ENCODE peak calls at places on chromosomes 12 and 14, in six cellular contexts. T is GM23338, W is K562, G is GM12878, P is WTC11, I is HepG2. C is an unnamed sample.

GRCh38 chr12:34106172-34106571 is 83.9 kb downstream of the ALG10 start:
- DNase-seq in I (no peak), W (no peak), G (no peak), T (no peak), P (no peak), C (no peak)

GRCh38 chr12:46159239-46159901 is 109.5 kb downstream of the SLC38A1 start:
- DNase-seq in T (no peak), P (no peak), G (no peak), I (no peak), W (no peak), C (no peak)

GRCh38 chr14:61147369-61147897 is 133.7 kb downstream of the TMEM30B start:
- DNase-seq in P (no peak), T (no peak), G (no peak), I (no peak), W (no peak), C (no peak)

GRCh38 chr12:26271889-26272492 is 76.6 kb downstream of the SSPN start:
- DNase-seq in W (no peak), P (no peak), T (no peak), I (no peak), G (peak), C (no peak)

GRCh38 chr12:10718279-10718821 is 4.8 kb downstream of the YBX3 start:
- DNase-seq in T (peak), P (no peak), I (no peak), G (no peak), W (no peak), C (no peak)

GRCh38 chr12:47954058-47954457 is 9.3 kb upstream of the TMEM106C start:
- DNase-seq in T (no peak), P (no peak), G (no peak), I (no peak), W (no peak), C (no peak)

GRCh38 chr14:91996951-91997371 is 42.9 kb downstream of the TRIP11 start:
- DNase-seq in T (peak), G (no peak), I (peak), P (no peak), W (peak), C (no peak)

GRCh38 chr14:101557811-101558738 is 3.2 kb upstream of the DIO3 start:
- DNase-seq in T (peak), P (peak), G (no peak), I (peak), W (no peak), C (no peak)

GRCh38 chr12:27549231-27549800 is 25.3 kb downstream of the PPFIBP1 start:
- DNase-seq in T (no peak), G (no peak), I (peak), P (no peak), W (no peak), C (no peak)

GRCh38 chr12:15978431-15978950 is 67.4 kb downstream of the DERA start:
- DNase-seq in T (no peak), W (no peak), P (no peak), G (no peak), I (no peak), C (no peak)

GRCh38 chr12:50112456-50113218 is 601 bp downstream of the COX14 start:
- DNase-seq in W (peak), T (no peak), I (peak), P (no peak), G (no peak), C (no peak)

GRCh38 chr14:79332504-79333197 is 878.7 kb downstream of the DIO2 start:
- DNase-seq in P (peak), T (peak), I (no peak), W (no peak), G (no peak), C (no peak)
- TF ChIP-seq CREB1 in P (no peak), T (no peak), I (no peak), W (no peak), G (no peak), C (no peak)

GRCh38 chr12:55729592-55730446 is 1.0 kb upstream of the CD63 start:
- DNase-seq in P (peak), W (peak), I (peak), T (peak), G (no peak), C (no peak)
- TF ChIP-seq CTCF in P (no peak), W (no peak), I (no peak), T (no peak), G (no peak), C (no peak)

DNA sequence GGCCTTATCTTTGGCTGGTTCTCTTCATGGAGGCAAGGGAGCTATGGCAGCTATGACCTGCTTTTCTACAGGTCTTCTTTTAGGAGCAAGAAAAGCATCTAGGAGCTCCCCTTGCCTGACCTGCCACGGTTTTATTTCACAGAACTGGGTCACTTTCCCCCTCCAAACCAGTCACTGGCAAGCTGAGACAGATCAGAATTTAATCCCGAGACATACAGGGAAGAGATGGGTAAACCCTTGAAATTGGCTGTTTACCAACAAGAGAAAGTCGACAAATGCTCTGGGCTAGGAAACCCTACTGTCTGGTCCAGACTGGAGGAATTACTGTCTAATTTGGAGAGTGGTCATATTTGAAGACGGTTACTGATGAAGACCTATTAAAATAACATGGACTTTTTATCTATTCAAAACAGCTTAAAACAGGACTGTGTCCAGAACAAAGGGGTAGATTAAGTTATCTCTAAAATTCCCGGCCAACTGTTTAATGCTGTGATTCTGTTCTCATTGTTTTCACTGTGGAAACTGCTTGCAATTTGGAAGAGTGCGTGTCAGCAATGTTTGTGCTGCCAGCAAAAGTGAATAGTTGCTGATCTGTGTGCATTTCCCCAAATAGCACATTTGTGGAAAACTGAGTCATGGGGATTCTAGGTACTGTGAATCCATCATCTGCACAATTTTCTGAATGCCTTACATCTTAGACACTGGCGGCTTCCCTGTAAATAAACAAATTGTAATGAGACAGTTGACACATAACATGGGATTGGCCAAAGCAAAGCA is 73.4 kb upstream of the EEA1 start:
- DNase-seq in I (no peak), W (no peak), G (no peak), T (no peak), P (no peak), C (no peak)
- TF ChIP-seq CREB1 in I (no peak), W (no peak), G (no peak), T (no peak), P (no peak), C (no peak)

DNA sequence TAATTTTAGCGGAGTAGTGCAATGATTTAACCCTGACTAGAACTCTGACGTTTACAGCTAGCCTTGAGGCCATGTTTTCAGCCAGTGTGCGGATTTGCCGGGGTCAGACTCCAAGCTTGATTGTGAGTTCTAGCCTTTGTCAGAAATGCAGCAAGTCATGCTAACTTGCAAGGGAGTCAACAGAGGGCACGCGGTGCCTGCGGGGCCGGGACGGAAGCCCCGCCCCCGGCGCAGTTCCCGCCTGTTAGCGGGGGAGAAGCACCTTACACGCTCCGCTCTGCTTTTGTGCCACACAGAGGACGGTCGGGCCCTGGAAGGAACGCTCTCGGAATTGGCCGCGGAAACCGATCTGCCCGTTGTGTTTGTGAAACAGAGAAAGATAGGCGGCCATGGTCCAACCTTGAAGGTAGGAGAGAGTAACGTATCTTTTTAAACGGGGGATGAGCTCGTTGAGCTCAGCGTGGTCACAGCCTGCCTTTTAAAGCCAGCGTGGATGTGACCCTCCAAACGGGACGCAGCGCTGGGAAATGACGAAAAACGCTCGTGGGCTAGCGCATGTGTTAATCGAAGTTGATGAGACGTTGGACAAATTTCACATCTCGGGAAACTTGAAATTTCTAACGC is 14.8 kb upstream of the EID3 start:
- DNase-seq in I (peak), W (peak), G (peak), T (peak), P (peak), C (peak)
- TF ChIP-seq CTCF in I (peak), W (peak), G (peak), T (no peak), P (no peak), C (no peak)

C was measured in H1.